ENCODE peak calls at places on chromosomes 2 and 18, in seven cellular contexts. C is CD8-positive, alpha-beta T cell; D is GM23338; W is AG09319; G is body of pancreas; I is bronchial epithelial cell; A is activated CD4-positive, CD25-positive, alpha-beta regulatory T cell. X is an unnamed sample.
A peak's percentile ranks its signal among the peaks of the same experiment; 100 is the strongest.

GRCh38 chr2:107727318-107727717 is 99.4 kb upstream of the RGPD4 start:
- DNase-seq in C (no peak), I (no peak), G (no peak), A (no peak), D (no peak), W (no peak), X (no peak)

GRCh38 chr2:58449286-58450010 is 208.3 kb upstream of the FANCL start:
- DNase-seq in G (no peak), W (no peak), D (peak; percentile 20), A (no peak), C (no peak), I (peak; percentile 35), X (no peak)

GRCh38 chr2:109396338-109397180 is 217.2 kb downstream of the SEPTIN10 start:
- DNase-seq in C (no peak), G (no peak), W (no peak), I (no peak), D (peak; percentile 37), A (no peak), X (no peak)

GRCh38 chr2:134411279-134411827 is 157.5 kb downstream of the MGAT5 start:
- DNase-seq in C (no peak), D (no peak), W (no peak), G (no peak), I (no peak), A (no peak), X (no peak)

GRCh38 chr2:3670941-3671340 is 12.9 kb downstream of the ALLC start:
- DNase-seq in G (no peak), W (no peak), I (no peak), C (no peak), D (no peak), A (no peak), X (no peak)

GRCh38 chr2:101597347-101597944 is 100.1 kb upstream of the MAP4K4 start:
- DNase-seq in I (no peak), W (no peak), G (no peak), D (no peak), A (no peak), C (no peak), X (peak; percentile 30)

GRCh38 chr2:96906719-96907404 is 37.0 kb upstream of the SEMA4C start:
- DNase-seq in D (peak; percentile 64), A (no peak), I (no peak), G (no peak), W (peak; percentile 31), C (no peak), X (no peak)

GRCh38 chr18:48928787-48929186 is 22.0 kb downstream of the SMAD7 start:
- DNase-seq in A (peak; percentile 62), W (no peak), I (peak; percentile 81), D (no peak), C (peak; percentile 76), G (peak; percentile 75), X (no peak)

GRCh38 chr2:133651861-133652260 is 83.6 kb upstream of the NCKAP5 start:
- DNase-seq in I (peak; percentile 72), G (no peak), W (no peak), A (no peak), D (no peak), C (no peak), X (no peak)

GRCh38 chr2:121480826-121481225 is 49.9 kb upstream of the RNU4ATAC start:
- DNase-seq in D (no peak), W (peak; percentile 59), C (no peak), I (peak; percentile 73), A (no peak), G (no peak), X (no peak)

GRCh38 chr2:72851333-72851732 is 25.5 kb upstream of the EXOC6B start:
- DNase-seq in C (no peak), A (no peak), W (no peak), I (no peak), D (peak; percentile 20), G (no peak), X (no peak)

GRCh38 chr2:15306706-15307105 is 254.4 kb downstream of the NBAS start:
- DNase-seq in C (no peak), I (no peak), G (no peak), A (no peak), W (no peak), D (no peak), X (no peak)

GRCh38 chr2:220556658-220557057 is 929.2 kb downstream of the SLC4A3 start:
- DNase-seq in W (no peak), C (no peak), G (no peak), D (no peak), I (peak; percentile 62), A (no peak), X (peak; percentile 28)

GRCh38 chr2:43458002-43458628 is 137.7 kb downstream of the THADA start:
- DNase-seq in A (no peak), I (peak; percentile 79), D (no peak), G (no peak), W (no peak), C (no peak), X (no peak)

GRCh38 chr2:121838561-121838960 is 83.1 kb downstream of the TSN start:
- DNase-seq in D (no peak), C (no peak), I (no peak), A (no peak), W (no peak), G (no peak), X (no peak)

GRCh38 chr2:96154506-96155380 is 9.5 kb upstream of the DUSP2 start:
- DNase-seq in C (no peak), G (no peak), W (no peak), A (no peak), I (no peak), D (no peak), X (no peak)

GRCh38 chr2:40300391-40300790 is 151.5 kb downstream of the SLC8A1 start:
- DNase-seq in C (no peak), D (no peak), A (no peak), G (no peak), W (no peak), I (no peak), X (no peak)

GRCh38 chr2:66576381-66577330 is 141.7 kb downstream of the MEIS1 start:
- DNase-seq in D (peak; percentile 73), W (no peak), A (no peak), I (no peak), G (peak; percentile 76), C (no peak), X (no peak)

GRCh38 chr18:7618821-7619410 is 51.8 kb downstream of the PTPRM start:
- DNase-seq in W (no peak), G (no peak), I (no peak), A (no peak), D (no peak), C (no peak), X (no peak)

GRCh38 chr18:24910217-24910616 is 441.7 kb downstream of the ZNF521 start:
- DNase-seq in C (no peak), I (no peak), W (no peak), A (no peak), G (no peak), D (no peak), X (peak; percentile 38)

GRCh38 chr2:178782236-178782635 is 25.0 kb downstream of the TTN start:
- DNase-seq in G (no peak), W (no peak), D (no peak), A (no peak), I (no peak), C (no peak), X (no peak)

GRCh38 chr18:55775972-55776371 is 188.0 kb upstream of the TCF4 start:
- DNase-seq in G (no peak), W (no peak), D (no peak), A (no peak), I (no peak), C (no peak), X (no peak)

GRCh38 chr2:118371500-118371899 is 283.2 kb downstream of the INSIG2 start:
- DNase-seq in G (peak; percentile 45), C (no peak), D (peak; percentile 93), I (peak; percentile 33), A (no peak), W (no peak), X (peak; percentile 38)

GRCh38 chr2:168529900-168530561 is 74.0 kb downstream of the CERS6 start:
- DNase-seq in A (no peak), I (no peak), W (no peak), C (no peak), D (no peak), G (no peak), X (no peak)

GRCh38 chr2:149100739-149101699 is 62.5 kb downstream of the LYPD6B start:
- DNase-seq in D (no peak), I (no peak), C (no peak), G (peak; percentile 50), W (no peak), A (no peak), X (peak; percentile 30)

GRCh38 chr2:197869030-197869429 is 64.6 kb downstream of the PLCL1 start:
- DNase-seq in I (no peak), D (no peak), A (no peak), C (no peak), G (no peak), W (no peak), X (no peak)

GRCh38 chr2:226953206-226953605 is 117.4 kb downstream of the RHBDD1 start:
- DNase-seq in G (no peak), D (no peak), A (no peak), C (no peak), I (no peak), W (no peak), X (no peak)

GRCh38 chr2:226802573-226802972 is 3.0 kb upstream of the IRS1 start:
- DNase-seq in C (no peak), I (peak; percentile 82), G (peak; percentile 50), A (no peak), D (peak; percentile 79), W (peak; percentile 73), X (no peak)

GRCh38 chr2:157257312-157258252 is at the start of gene GALNT5:
- DNase-seq in W (no peak), C (no peak), A (no peak), I (peak; percentile 70), G (peak; percentile 2), D (peak; percentile 41), X (peak; percentile 52)

GRCh38 chr2:9524291-9524690 is 31.3 kb downstream of the ADAM17 start:
- DNase-seq in C (no peak), W (no peak), I (no peak), D (no peak), G (no peak), A (no peak), X (no peak)

GRCh38 chr2:217928324-217929293 is 74.2 kb downstream of the TNS1 start:
- DNase-seq in A (no peak), W (no peak), G (no peak), D (no peak), I (peak; percentile 42), C (no peak), X (no peak)

GRCh38 chr18:48608581-48608980 is 69.8 kb downstream of the CTIF start:
- DNase-seq in I (no peak), G (no peak), W (no peak), A (no peak), D (no peak), C (no peak), X (no peak)

GRCh38 chr2:54557601-54558187 is 101.6 kb downstream of the SPTBN1 start:
- DNase-seq in C (peak; percentile 69), I (peak; percentile 70), W (no peak), D (peak; percentile 55), A (peak; percentile 61), G (peak; percentile 67), X (no peak)

GRCh38 chr2:99692785-99693184 is 203.0 kb upstream of the REV1 start:
- DNase-seq in W (no peak), C (no peak), I (no peak), G (no peak), A (no peak), D (peak; percentile 33), X (no peak)

GRCh38 chr2:27832396-27832795 is 57.8 kb downstream of the RBKS start:
- DNase-seq in A (no peak), G (no peak), D (no peak), W (peak; percentile 28), C (no peak), I (peak; percentile 68), X (peak; percentile 57)

GRCh38 chr2:96103906-96104861 is 12.2 kb downstream of the ADRA2B start:
- DNase-seq in C (no peak), I (no peak), W (no peak), A (no peak), D (no peak), G (peak; percentile 1), X (no peak)

GRCh38 chr18:62091487-62092120 is 95.3 kb downstream of the PIGN start:
- DNase-seq in A (no peak), I (no peak), C (no peak), W (no peak), D (no peak), G (no peak), X (no peak)